ENCODE peak calls at places on chromosome X, in six cellular contexts. J is spleen, E is OCI-LY7, M is lung, C is mucosa of descending colon, F is heart left ventricle. K is an unnamed sample. For H3K36me3, the result is how much of the 10 kb centered on the place peaks cover.

GRCh38 chrX:41024755-41025154 is 60.5 kb upstream of the USP9X start:
- DNase-seq in J (no peak), E (no peak), M (no peak), C (no peak), F (no peak), K (no peak)

GRCh38 chrX:65536291-65536690 is 1.7 kb upstream of the LAS1L start:
- DNase-seq in J (no peak), E (no peak), M (no peak), C (no peak), F (no peak), K (no peak)

GRCh38 chrX:38437093-38437492 is 84.7 kb downstream of the OTC start:
- DNase-seq in J (no peak), E (no peak), M (no peak), C (no peak), F (no peak), K (no peak)

GRCh38 chrX:118437283-118437682 is 58.3 kb upstream of the DOCK11 start:
- DNase-seq in J (no peak), E (no peak), M (no peak), C (no peak), F (no peak), K (no peak)

GRCh38 chrX:17459596-17459995 is 84.6 kb downstream of the NHS start:
- DNase-seq in J (no peak), E (no peak), M (no peak), C (no peak), F (no peak), K (no peak)

GRCh38 chrX:16023790-16024734 is 99.3 kb upstream of the GRPR start:
- DNase-seq in J (no peak), E (no peak), M (no peak), C (no peak), F (no peak), K (no peak)

GRCh38 chrX:31201503-31201902 is 129.7 kb upstream of the FTHL17 start:
- DNase-seq in J (no peak), E (no peak), M (no peak), C (no peak), F (no peak), K (no peak)

GRCh38 chrX:107787827-107788226 is 10.3 kb downstream of the NCBP2L start:
- DNase-seq in J (no peak), E (no peak), M (no peak), C (no peak), F (no peak), K (no peak)

GRCh38 chrX:70171636-70172035 is 5.6 kb upstream of the DGAT2L6 start:
- DNase-seq in J (no peak), E (no peak), M (no peak), C (no peak), F (no peak), K (no peak)

GRCh38 chrX:104854188-104854587 is 288.2 kb downstream of the IL1RAPL2 start:
- DNase-seq in J (no peak), E (no peak), M (no peak), C (no peak), F (no peak), K (no peak)

GRCh38 chrX:37666516-37666915 is 19.1 kb upstream of the XK start:
- DNase-seq in J (no peak), E (no peak), M (no peak), C (no peak), F (no peak), K (no peak)

GRCh38 chrX:71543316-71543715 is 10.4 kb downstream of the OGT start:
- DNase-seq in J (no peak), E (no peak), M (no peak), C (no peak), F (no peak), K (no peak)

GRCh38 chrX:47316276-47317025 is 53.9 kb upstream of the ZNF157 start:
- DNase-seq in J (peak), E (no peak), M (no peak), C (no peak), F (no peak), K (no peak)

GRCh38 chrX:4435905-4436304 is 722.5 kb upstream of the PRKX start:
- DNase-seq in J (no peak), E (no peak), M (no peak), C (no peak), F (no peak), K (no peak)

GRCh38 chrX:43644124-43644701 is 11.9 kb upstream of the MAOA start:
- DNase-seq in J (no peak), E (no peak), M (no peak), C (no peak), F (no peak), K (peak)

GRCh38 chrX:71949363-71949762 is 38.7 kb downstream of the NHSL2 start:
- DNase-seq in J (no peak), E (no peak), M (no peak), C (no peak), F (no peak), K (no peak)

GRCh38 chrX:29547877-29548276 is 667.5 kb upstream of the MAGEB2 start:
- DNase-seq in J (no peak), E (no peak), M (no peak), C (no peak), F (no peak), K (no peak)

GRCh38 chrX:78514852-78515251 is 144.3 kb downstream of the RTL3 start:
- DNase-seq in J (no peak), E (no peak), M (no peak), C (no peak), F (no peak), K (no peak)

GRCh38 chrX:10350991-10351390 is 194.2 kb downstream of the CLCN4 start:
- DNase-seq in J (no peak), E (no peak), M (no peak), C (no peak), F (no peak), K (no peak)

GRCh38 chrX:80751456-80751855 is 58.2 kb downstream of the BRWD3 start:
- DNase-seq in J (no peak), E (no peak), M (no peak), C (no peak), F (no peak), K (no peak)

GRCh38 chrX:33339219-33339618 is 127.9 kb upstream of the DMD start:
- DNase-seq in J (no peak), E (no peak), M (no peak), C (no peak), F (no peak), K (no peak)

GRCh38 chrX:147602297-147602696 is 309.4 kb upstream of the FMR1 start:
- DNase-seq in J (no peak), E (peak), M (no peak), C (no peak), F (no peak), K (no peak)

GRCh38 chrX:138711399-138712347 is at the start of gene FGF13:
- DNase-seq in J (peak), E (no peak), M (peak), C (no peak), F (peak), K (peak)

GRCh38 chrX:103734125-103734760 is 23.5 kb downstream of the TMEM31 start:
- DNase-seq in J (no peak), E (no peak), M (no peak), C (no peak), F (no peak), K (no peak)

GRCh38 chrX:19840899-19841648 is 46.3 kb downstream of the SH3KBP1 start:
- DNase-seq in J (no peak), E (peak), M (no peak), C (no peak), F (no peak), K (no peak)

GRCh38 chrX:24259544-24260240 is 54.2 kb downstream of the SUPT20HL2 start:
- DNase-seq in J (no peak), E (peak), M (no peak), C (peak), F (peak), K (peak)

GRCh38 chrX:80749404-80749803 is 60.3 kb downstream of the BRWD3 start:
- DNase-seq in J (no peak), E (no peak), M (no peak), C (no peak), F (no peak), K (no peak)

GRCh38 chrX:16603822-16604221 is 46.1 kb upstream of the S100G start:
- DNase-seq in J (no peak), E (no peak), M (no peak), C (no peak), F (no peak), K (no peak)

GRCh38 chrX:133660356-133660755 is 245.1 kb upstream of the GPC4 start:
- DNase-seq in J (no peak), E (no peak), M (no peak), C (no peak), F (no peak), K (no peak)

GRCh38 chrX:16838202-16839066 is 31.7 kb downstream of the RBBP7 start:
- DNase-seq in J (no peak), E (no peak), M (no peak), C (peak), F (peak), K (no peak)

GRCh38 chrX:25049347-25049746 is 33.6 kb upstream of the ARX start:
- DNase-seq in J (no peak), E (no peak), M (no peak), C (no peak), F (no peak), K (no peak)

GRCh38 chrX:118286066-118286758 is 59.7 kb upstream of the WDR44 start:
- DNase-seq in J (no peak), E (no peak), M (no peak), C (no peak), F (no peak), K (no peak)

GRCh38 chrX:13254076-13254785 is 65.6 kb downstream of the ATXN3L start:
- DNase-seq in J (peak), E (peak), M (no peak), C (no peak), F (no peak), K (peak)
- TF ChIP-seq CTCF in J (peak), E (peak), M (no peak), C (no peak), F (no peak), K (no peak)

DNA sequence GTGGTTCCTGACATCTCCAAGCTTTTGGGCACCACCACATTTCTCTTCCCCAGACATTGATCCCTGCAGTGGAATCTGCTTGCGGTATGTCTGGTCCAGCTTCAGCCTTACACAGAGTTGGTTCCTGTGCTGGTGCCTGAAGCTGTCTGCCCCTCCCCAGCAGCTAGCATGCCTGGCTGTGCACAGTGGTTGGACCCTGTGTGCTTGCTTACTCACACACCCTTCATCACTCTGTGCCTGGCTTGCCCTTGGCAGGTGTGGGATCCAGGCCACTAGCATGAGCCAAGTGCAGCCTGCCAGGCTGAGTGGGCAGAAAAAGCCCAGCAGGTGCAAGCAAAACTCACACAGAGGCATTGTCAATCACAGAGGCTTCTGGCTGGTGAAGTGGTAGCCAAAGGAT is 473.8 kb downstream of the ACTRT1 start:
- DNase-seq in J (no peak), E (no peak), M (no peak), C (no peak), F (no peak), K (no peak)
- H3K36me3 ChIP-seq in J (under half), E (under half), M (under half), C (under half), F (under half), K (under half)

DNA sequence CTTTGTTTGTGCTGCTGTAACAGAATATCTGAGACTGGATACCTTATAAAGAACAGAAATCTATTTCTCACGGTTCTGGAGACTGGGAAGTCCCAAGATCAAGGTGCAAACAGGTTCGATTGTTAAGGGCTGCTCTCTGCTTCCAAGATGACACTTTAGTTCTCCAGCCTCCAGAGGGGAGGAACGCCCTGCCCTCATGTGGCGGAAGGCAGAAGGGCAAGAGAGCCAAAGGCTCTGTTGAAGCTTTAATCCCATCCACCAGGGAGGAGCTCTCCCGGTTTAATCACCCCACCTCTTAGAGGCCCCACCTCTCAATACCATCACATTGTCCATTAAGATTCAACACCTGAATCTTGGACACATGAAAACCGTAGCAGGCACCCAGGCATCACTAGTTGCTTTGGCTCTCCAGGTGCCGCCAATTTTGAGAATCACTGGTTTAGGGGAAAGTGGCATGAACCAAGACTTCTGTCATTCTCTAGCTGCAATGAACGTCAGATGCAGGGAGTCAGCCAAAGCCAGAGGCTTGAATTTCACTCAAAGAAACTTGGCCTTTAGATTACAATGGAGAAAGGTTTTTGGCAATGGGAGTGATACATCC is 15.6 kb downstream of the FHL1 start:
- DNase-seq in J (no peak), E (peak), M (no peak), C (peak), F (peak), K (peak)
- TF ChIP-seq CTCF in J (no peak), E (peak), M (peak), C (no peak), F (peak), K (peak)

DNA sequence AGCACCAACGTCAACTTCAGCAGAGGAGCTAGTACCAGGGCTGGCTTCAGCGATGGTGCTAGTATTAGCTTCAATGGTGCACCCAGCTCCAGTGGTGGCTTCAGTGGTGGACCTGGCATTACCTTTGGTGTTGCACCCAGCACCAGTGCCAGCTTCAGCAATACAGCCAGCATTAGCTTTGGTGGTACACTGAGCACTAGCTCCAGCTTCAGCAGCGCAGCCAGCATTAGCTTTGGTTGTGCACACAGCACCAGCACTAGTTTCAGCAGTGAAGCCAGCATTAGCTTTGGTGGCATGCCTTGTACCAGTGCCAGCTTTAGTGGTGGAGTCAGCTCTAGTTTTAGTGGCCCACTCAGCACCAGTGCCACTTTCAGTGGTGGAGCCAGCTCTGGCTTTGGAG is 8.3 kb downstream of the TRO start:
- DNase-seq in J (no peak), E (no peak), M (no peak), C (no peak), F (no peak), K (no peak)
- H3K36me3 ChIP-seq in J (under half), E (under half), M (under half), C (under half), F (under half), K (under half)

GRCh38 chrX:11784543-11784942 is 26.5 kb downstream of the MSL3 start:
- DNase-seq in J (no peak), E (no peak), M (no peak), C (no peak), F (no peak), K (no peak)

GRCh38 chrX:11786862-11787261 is 28.8 kb downstream of the MSL3 start:
- DNase-seq in J (no peak), E (no peak), M (no peak), C (no peak), F (no peak), K (no peak)

GRCh38 chrX:11791090-11791489 is 33.1 kb downstream of the MSL3 start:
- DNase-seq in J (no peak), E (no peak), M (no peak), C (no peak), F (no peak), K (no peak)

GRCh38 chrX:11789809-11790208 is 31.8 kb downstream of the MSL3 start:
- DNase-seq in J (no peak), E (peak), M (no peak), C (no peak), F (no peak), K (no peak)

GRCh38 chrX:11787564-11787963 is 29.5 kb downstream of the MSL3 start:
- DNase-seq in J (peak), E (peak), M (peak), C (peak), F (peak), K (peak)
- TF ChIP-seq CTCF in J (peak), E (peak), M (no peak), C (no peak), F (peak), K (peak)

DNA sequence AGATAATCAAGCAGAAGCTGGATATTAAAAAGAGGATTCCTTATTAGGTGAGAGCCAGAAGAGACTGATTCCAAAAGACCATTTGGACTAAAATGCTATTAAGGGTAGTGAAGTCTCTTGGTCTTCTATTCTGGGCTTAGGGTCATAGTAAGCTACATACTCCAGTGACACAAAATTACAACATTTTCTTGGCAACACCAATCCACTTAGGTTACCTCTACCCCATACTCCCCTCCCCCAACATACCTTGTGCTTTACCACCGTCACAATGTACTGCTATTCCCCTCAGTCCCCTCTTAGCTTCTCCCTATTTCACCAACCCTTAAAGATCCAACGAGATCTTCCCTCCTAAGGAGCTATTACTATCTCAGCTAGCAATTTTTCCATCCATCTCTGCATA is 11.4 kb downstream of the RLIM start:
- DNase-seq in J (no peak), E (no peak), M (no peak), C (no peak), F (no peak), K (no peak)
- H3K36me3 ChIP-seq in J (under half), E (half or more), M (under half), C (under half), F (under half), K (under half)

DNA sequence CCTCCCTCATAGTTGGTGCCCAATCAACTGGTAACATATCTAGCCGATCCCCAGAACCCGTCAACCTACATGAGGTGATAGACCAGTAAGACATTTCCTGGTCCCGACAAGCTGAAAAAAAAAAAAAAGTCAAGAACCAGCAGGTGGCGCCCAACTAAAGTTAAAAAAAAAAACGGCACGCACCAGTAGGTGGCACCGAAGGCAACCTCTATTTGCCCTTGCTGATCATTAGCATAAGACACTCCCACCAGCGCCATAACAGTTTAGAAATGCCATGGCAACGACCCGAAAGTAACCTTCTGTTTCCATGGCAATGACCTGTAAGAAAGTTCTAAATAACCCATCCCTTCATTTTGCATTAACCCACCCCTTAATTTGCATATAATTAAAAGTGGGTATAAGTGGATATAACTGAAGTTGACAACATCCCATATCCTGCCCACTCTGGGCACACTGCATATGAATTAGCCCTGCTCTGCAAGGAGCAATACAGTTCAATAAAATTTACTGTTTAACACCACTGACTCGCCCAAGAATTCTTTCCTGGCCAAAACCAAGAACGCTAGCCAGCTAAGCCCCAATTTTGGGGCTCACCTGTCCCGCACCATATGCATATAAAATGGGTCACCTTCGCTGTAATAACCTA is 83.9 kb upstream of the SPANXB1 start:
- DNase-seq in J (no peak), E (peak), M (peak), C (no peak), F (no peak), K (no peak)
- TF ChIP-seq CTCF in J (no peak), E (peak), M (peak), C (no peak), F (peak), K (no peak)

DNA sequence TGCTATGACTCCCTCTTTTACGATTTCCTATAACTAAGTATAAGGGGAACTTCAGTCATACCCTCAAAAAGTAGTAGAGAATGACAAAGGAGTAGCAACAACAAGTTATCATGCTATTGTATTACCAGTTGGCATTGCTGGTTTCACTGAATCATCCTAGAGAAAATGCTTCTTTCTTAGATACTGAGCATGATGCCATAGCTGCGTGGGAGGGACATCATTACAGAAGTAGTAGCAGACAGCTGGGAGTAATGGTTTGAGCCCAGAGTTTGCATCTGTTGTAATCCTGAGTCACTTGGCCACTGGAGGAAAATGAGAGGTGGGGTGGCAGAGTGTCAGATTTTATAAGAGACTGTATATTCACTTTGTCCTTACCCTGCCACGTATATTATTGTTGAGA is 38.6 kb downstream of the MTMR1 start:
- DNase-seq in J (no peak), E (no peak), M (no peak), C (no peak), F (no peak), K (no peak)
- H3K36me3 ChIP-seq in J (under half), E (half or more), M (under half), C (under half), F (half or more), K (under half)

DNA sequence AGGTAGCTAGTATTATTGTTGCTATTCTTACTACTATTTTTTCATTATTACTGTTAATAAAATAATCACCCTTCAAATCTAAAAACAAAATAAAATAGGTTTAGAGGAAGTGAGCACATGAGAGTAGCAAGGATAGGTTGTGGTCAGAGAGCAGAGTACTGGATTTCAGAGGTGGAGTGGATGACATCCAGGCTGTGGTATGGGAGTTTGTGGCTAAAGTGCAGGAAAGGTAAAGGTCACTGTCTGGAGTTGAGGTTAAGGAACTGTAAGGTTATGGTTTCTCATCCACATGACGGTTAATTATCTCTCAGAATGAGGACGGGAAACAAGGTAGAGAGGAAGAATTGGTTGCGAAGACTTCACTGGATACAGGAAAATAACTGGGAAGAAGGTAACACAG is 27.7 kb downstream of the STEEP1 start:
- DNase-seq in J (no peak), E (no peak), M (no peak), C (no peak), F (no peak), K (no peak)
- TF ChIP-seq CTCF in J (no peak), E (no peak), M (no peak), C (no peak), F (no peak), K (no peak)